ENCODE peak calls at places on chromosome 3, in six cellular contexts. W is mucosa of descending colon, N is astrocyte of the spinal cord, T is anterior cingulate cortex, M is NCI-H1048, C is suprapubic skin. Q is an unnamed sample.
A peak's percentile ranks its signal among the peaks of the same experiment; 100 is the strongest.

GRCh38 chr3:191085091-191085490 is 114.0 kb upstream of the OSTN start:
- DNase-seq in W (no peak), N (peak; percentile 47), T (no peak), M (no peak), C (no peak), Q (no peak)

GRCh38 chr3:122074621-122075265 is 19.6 kb downstream of the CD86 start:
- DNase-seq in W (peak; percentile 56), N (no peak), T (no peak), M (no peak), C (peak; percentile 67), Q (no peak)

GRCh38 chr3:33474895-33475294 is 34.7 kb upstream of the UBP1 start:
- DNase-seq in W (no peak), N (no peak), T (no peak), M (no peak), C (no peak), Q (no peak)

GRCh38 chr3:193665370-193665989 is 72.5 kb downstream of the OPA1 start:
- DNase-seq in W (no peak), N (peak; percentile 58), T (no peak), M (no peak), C (no peak), Q (no peak)

GRCh38 chr3:70501596-70501995 is 189.2 kb upstream of the MDFIC2 start:
- DNase-seq in W (no peak), N (no peak), T (no peak), M (no peak), C (no peak), Q (no peak)

GRCh38 chr3:128492353-128493220 is at the start of gene GATA2:
- DNase-seq in W (peak; percentile 47), N (no peak), T (no peak), M (no peak), C (peak; percentile 60), Q (no peak)

GRCh38 chr3:127150915-127151564 is 41.9 kb upstream of the PRR23E start:
- DNase-seq in W (no peak), N (no peak), T (no peak), M (no peak), C (peak; percentile 42), Q (no peak)

GRCh38 chr3:8757551-8758518 is 11.6 kb downstream of the OXTR start:
- DNase-seq in W (no peak), N (peak; percentile 88), T (no peak), M (no peak), C (no peak), Q (no peak)

GRCh38 chr3:193938613-193939012 is 197.3 kb upstream of the HES1 start:
- DNase-seq in W (no peak), N (no peak), T (no peak), M (no peak), C (no peak), Q (no peak)

GRCh38 chr3:130711885-130712284 is 34.7 kb downstream of the PIK3R4 start:
- DNase-seq in W (no peak), N (peak; percentile 22), T (no peak), M (no peak), C (no peak), Q (no peak)

GRCh38 chr3:27939940-27940339 is 217.8 kb upstream of the EOMES start:
- DNase-seq in W (no peak), N (peak; percentile 28), T (no peak), M (no peak), C (no peak), Q (no peak)

GRCh38 chr3:74532446-74532845 is 82.0 kb downstream of the CNTN3 start:
- DNase-seq in W (no peak), N (peak; percentile 48), T (no peak), M (no peak), C (no peak), Q (no peak)

Q was measured in hypothalamus.